ENCODE peak calls at places on chromosomes 5 and 9, in six cellular contexts. P is gastrocnemius medialis, W is adipocyte, M is tibial artery, T is HepG2, F is IMR-90. Y is an unnamed sample.

GRCh38 chr5:65262590-65263189 is 219.0 kb downstream of the ADAMTS6 start:
- DNase-seq in M (no peak), T (no peak), F (peak; percentile 93), W (peak; percentile 88), P (no peak), Y (no peak)

GRCh38 chr9:115202960-115203751 is 85.2 kb upstream of the TNC start:
- DNase-seq in T (no peak), W (peak; percentile 90), P (no peak), F (peak; percentile 94), M (no peak), Y (no peak)

GRCh38 chr9:132768932-132769894 is 98.9 kb downstream of the GTF3C4 start:
- DNase-seq in W (peak; percentile 68), M (peak; percentile 61), F (peak; percentile 25), P (no peak), T (peak; percentile 58), Y (peak; percentile 58)

GRCh38 chr5:158464383-158464782 is 605.4 kb upstream of the CLINT1 start:
- DNase-seq in T (no peak), P (no peak), M (no peak), W (peak; percentile 33), F (no peak), Y (no peak)

GRCh38 chr5:90590-91547 is 1.1 kb upstream of the PLEKHG4B start:
- DNase-seq in T (no peak), P (no peak), W (peak; percentile 21), F (no peak), M (no peak), Y (no peak)

GRCh38 chr5:135031146-135031812 is 2.7 kb downstream of the PITX1 start:
- DNase-seq in M (no peak), T (no peak), F (peak; percentile 18), W (peak; percentile 60), P (no peak), Y (no peak)

GRCh38 chr5:143229896-143230675 is 173.4 kb downstream of the NR3C1 start:
- DNase-seq in W (peak; percentile 68), P (no peak), F (no peak), T (peak; percentile 37), M (no peak), Y (no peak)

GRCh38 chr5:11038772-11039171 is 277.7 kb upstream of the DAP start:
- DNase-seq in W (no peak), P (no peak), M (no peak), F (no peak), T (no peak), Y (no peak)

GRCh38 chr5:116437351-116437705 is 137.3 kb downstream of the SEMA6A start:
- DNase-seq in W (no peak), F (no peak), M (no peak), P (no peak), T (no peak), Y (no peak)

GRCh38 chr9:14277202-14277601 is 36.7 kb downstream of the NFIB start:
- DNase-seq in P (no peak), W (peak; percentile 34), T (no peak), M (no peak), F (peak; percentile 75), Y (peak; percentile 83)

GRCh38 chr9:7894231-7894630 is 94.7 kb upstream of the DMAC1 start:
- DNase-seq in T (no peak), F (no peak), W (no peak), M (no peak), P (no peak), Y (no peak)

GRCh38 chr5:55096860-55097259 is 5.6 kb upstream of the GZMA start:
- DNase-seq in M (no peak), W (no peak), F (no peak), T (no peak), P (no peak), Y (no peak)
- H3K4me3 ChIP-seq in M (no peak overlapping the region), W (no peak overlapping the region), F (no peak overlapping the region), T (no peak overlapping the region), P (no peak overlapping the region), Y (no peak overlapping the region)

GRCh38 chr9:112854657-112855056 is 36.0 kb downstream of the SLC46A2 start:
- DNase-seq in P (no peak), F (no peak), W (no peak), T (no peak), M (no peak), Y (no peak)
- H3K4me3 ChIP-seq in P (no peak overlapping the region), F (no peak overlapping the region), W (no peak overlapping the region), T (no peak overlapping the region), M (no peak overlapping the region), Y (no peak overlapping the region)

GRCh38 chr9:134076644-134077043 is 8.8 kb upstream of the BRD3 start:
- DNase-seq in P (no peak), W (no peak), T (no peak), F (no peak), M (no peak), Y (no peak)
- H3K4me3 ChIP-seq in P (no peak overlapping the region), W (no peak overlapping the region), T (no peak overlapping the region), F (no peak overlapping the region), M (no peak overlapping the region), Y (no peak overlapping the region)

GRCh38 chr5:39422036-39422606 is 2.7 kb downstream of the DAB2 start:
- DNase-seq in T (no peak), P (no peak), W (no peak), M (no peak), F (no peak), Y (no peak)
- H3K4me3 ChIP-seq in T (no peak overlapping the region), P (peak overlapping the region; percentile 1), W (peak overlapping the region; percentile 96), M (peak overlapping the region; percentile 72), F (peak overlapping the region; percentile 99), Y (peak overlapping the region; percentile 70)

DNA sequence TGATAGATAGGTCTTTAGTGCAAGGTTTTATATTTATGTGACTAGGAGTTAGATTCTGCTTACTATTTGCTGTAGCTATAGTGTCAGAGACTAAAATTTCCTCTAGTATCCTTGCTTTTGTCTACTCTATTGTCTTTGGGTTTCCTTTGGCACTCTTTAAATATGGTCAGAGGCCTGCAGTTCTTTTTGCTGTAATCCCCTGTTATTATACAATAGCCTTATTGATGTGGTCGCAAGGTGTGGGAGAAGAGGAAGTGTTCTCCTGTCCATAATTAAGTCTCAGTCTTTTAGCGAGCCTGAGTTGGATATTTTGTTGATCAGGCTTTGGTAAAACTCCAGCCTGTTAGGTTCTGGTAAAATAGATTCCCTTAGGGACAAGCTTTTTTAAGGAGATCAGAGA is 34.9 kb downstream of the LURAP1L start:
- DNase-seq in P (no peak), F (no peak), W (no peak), M (no peak), T (no peak), Y (no peak)
- H3K4me3 ChIP-seq in P (no peak overlapping the region), F (no peak overlapping the region), W (no peak overlapping the region), M (no peak overlapping the region), T (no peak overlapping the region), Y (no peak overlapping the region)

GRCh38 chr5:73448451-73449136 is at the start of gene FOXD1:
- DNase-seq in F (peak; percentile 97), W (peak; percentile 98), M (peak; percentile 75), T (peak; percentile 32), P (peak; percentile 48), Y (peak; percentile 96)

GRCh38 chr5:73446631-73447233 is 1.8 kb downstream of the FOXD1 start:
- DNase-seq in W (peak; percentile 62), M (no peak), F (no peak), P (no peak), T (no peak), Y (peak; percentile 16)

GRCh38 chr5:73447234-73448071 is 1.1 kb downstream of the FOXD1 start:
- DNase-seq in T (no peak), P (no peak), W (peak; percentile 70), M (no peak), F (peak; percentile 75), Y (peak; percentile 68)

GRCh38 chr5:73450041-73450598 is 1.5 kb upstream of the FOXD1 start:
- DNase-seq in F (no peak), M (no peak), T (no peak), W (no peak), P (no peak), Y (no peak)

DNA sequence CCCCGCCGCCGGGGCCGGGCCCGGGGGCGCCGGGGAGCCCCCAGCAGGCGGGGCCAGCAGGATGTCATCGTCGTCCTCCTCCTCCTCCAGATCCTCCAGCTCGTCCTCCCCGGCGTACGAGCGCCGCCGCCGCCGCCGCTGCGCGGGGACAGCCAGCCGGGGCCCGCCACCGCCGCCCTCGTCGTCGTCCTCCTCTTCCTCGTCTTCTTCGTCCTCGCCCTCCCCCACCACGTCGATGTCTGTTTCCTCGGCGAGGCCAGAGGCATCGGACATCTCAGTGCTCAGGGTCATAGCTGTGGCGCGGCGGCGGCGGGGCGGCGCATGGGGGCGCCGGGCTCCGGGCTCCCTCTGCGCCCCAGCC is 525 bp downstream of the FOXD1 start:
- DNase-seq in F (no peak), P (no peak), M (no peak), T (no peak), W (peak; percentile 68), Y (peak; percentile 38)
- H3K4me3 ChIP-seq in F (peak overlapping the region; percentile 94), P (no peak overlapping the region), M (peak overlapping the region; percentile 50), T (no peak overlapping the region), W (peak overlapping the region; percentile 73), Y (peak overlapping the region; percentile 81)